ENCODE peak calls at places on chromosomes 1 and 21, in eight cellular contexts. W, U, E, T, P, N, O and Y are unnamed samples.

GRCh38 chr1:235470741-235471439 is 33.4 kb downstream of the B3GALNT2 start:
- DNase-seq in W (no peak), U (no peak), E (no peak), T (no peak), P (no peak), N (no peak), O (no peak), Y (no peak)

GRCh38 chr1:67614511-67614934 is 70.5 kb upstream of the GADD45A start:
- DNase-seq in W (no peak), U (peak), E (no peak), T (no peak), P (no peak), N (no peak), O (no peak), Y (no peak)

GRCh38 chr1:116481934-116482333 is 88.9 kb downstream of the CD58 start:
- DNase-seq in W (no peak), U (no peak), E (no peak), T (no peak), P (no peak), N (no peak), O (no peak), Y (no peak)

GRCh38 chr1:81894867-81895266 is 94.1 kb downstream of the ADGRL2 start:
- DNase-seq in W (no peak), U (peak), E (no peak), T (no peak), P (no peak), N (no peak), O (no peak), Y (no peak)

GRCh38 chr1:8133657-8134430 is 107.7 kb upstream of the ERRFI1 start:
- DNase-seq in W (no peak), U (peak), E (no peak), T (peak), P (peak), N (no peak), O (no peak), Y (no peak)

GRCh38 chr1:162062542-162063015 is 6.9 kb upstream of the NOS1AP start:
- DNase-seq in W (no peak), U (peak), E (peak), T (no peak), P (no peak), N (no peak), O (no peak), Y (no peak)

GRCh38 chr21:46214478-46215340 is 13.9 kb downstream of the LSS start:
- DNase-seq in W (peak), U (no peak), E (no peak), T (no peak), P (no peak), N (no peak), O (peak), Y (no peak)

GRCh38 chr1:50487725-50488124 is 64.5 kb upstream of the DMRTA2 start:
- DNase-seq in W (no peak), U (no peak), E (no peak), T (no peak), P (no peak), N (no peak), O (no peak), Y (no peak)

GRCh38 chr21:42621166-42621827 is 32.1 kb upstream of the PDE9A start:
- DNase-seq in W (peak), U (no peak), E (no peak), T (no peak), P (no peak), N (no peak), O (peak), Y (no peak)

GRCh38 chr1:227944931-227945890 is 2.5 kb downstream of the WNT9A start:
- DNase-seq in W (peak), U (no peak), E (no peak), T (no peak), P (no peak), N (no peak), O (peak), Y (no peak)

GRCh38 chr21:30986966-30987365 is 51.3 kb downstream of the KRTAP19-8 start:
- DNase-seq in W (no peak), U (no peak), E (no peak), T (no peak), P (no peak), N (no peak), O (no peak), Y (no peak)

GRCh38 chr1:118899340-118899739 is 88.8 kb downstream of the TBX15 start:
- DNase-seq in W (no peak), U (no peak), E (no peak), T (no peak), P (no peak), N (no peak), O (no peak), Y (no peak)

GRCh38 chr1:224730540-224730939 is 114.4 kb downstream of the CNIH3 start:
- DNase-seq in W (no peak), U (no peak), E (no peak), T (no peak), P (no peak), N (no peak), O (no peak), Y (no peak)

GRCh38 chr1:149917590-149918144 is at the start of gene SV2A:
- DNase-seq in W (no peak), U (no peak), E (no peak), T (no peak), P (peak), N (peak), O (no peak), Y (no peak)

GRCh38 chr1:55781944-55782482 is 566.8 kb upstream of the USP24 start:
- DNase-seq in W (no peak), U (peak), E (no peak), T (peak), P (peak), N (no peak), O (no peak), Y (no peak)

GRCh38 chr1:99552215-99552614 is 93.7 kb upstream of the PALMD start:
- DNase-seq in W (no peak), U (no peak), E (no peak), T (no peak), P (no peak), N (no peak), O (no peak), Y (no peak)

GRCh38 chr1:54708385-54708784 is 7.3 kb upstream of the TTC4 start:
- DNase-seq in W (no peak), U (no peak), E (no peak), T (no peak), P (no peak), N (no peak), O (no peak), Y (no peak)

GRCh38 chr21:23695449-23695848 is 1911.8 kb downstream of the MRPL39 start:
- DNase-seq in W (no peak), U (no peak), E (no peak), T (no peak), P (no peak), N (no peak), O (no peak), Y (no peak)

GRCh38 chr1:82778612-82779011 is 977.9 kb downstream of the ADGRL2 start:
- DNase-seq in W (no peak), U (peak), E (peak), T (no peak), P (no peak), N (no peak), O (no peak), Y (no peak)

GRCh38 chr1:81126989-81127571 is 673.7 kb upstream of the ADGRL2 start:
- DNase-seq in W (no peak), U (peak), E (no peak), T (no peak), P (no peak), N (no peak), O (no peak), Y (no peak)

GRCh38 chr1:207020016-207020708 is 12.4 kb downstream of the C1orf116 start:
- DNase-seq in W (no peak), U (no peak), E (no peak), T (no peak), P (no peak), N (no peak), O (no peak), Y (no peak)